ENCODE peak calls at places on chromosomes 1 and 21, in five cellular contexts. X, E, Z, H and Q are unnamed samples.

GRCh38 chr1:40592107-40592773 is 60.8 kb downstream of the ZNF684 start:
- DNase-seq in X (no peak), E (no peak), Z (no peak), H (no peak), Q (peak; percentile 49)

GRCh38 chr1:32539584-32540571 is 651 bp downstream of the ZBTB8A start:
- DNase-seq in X (peak; percentile 56), E (peak; percentile 65), Z (no peak), H (no peak), Q (peak; percentile 76)

GRCh38 chr1:40396420-40396819 is 22.9 kb downstream of the SMAP2 start:
- DNase-seq in X (no peak), E (no peak), Z (no peak), H (no peak), Q (no peak)

GRCh38 chr1:116122955-116123757 is 12.0 kb downstream of the MAB21L3 start:
- DNase-seq in X (no peak), E (no peak), Z (no peak), H (no peak), Q (no peak)

GRCh38 chr1:39632491-39633417 is 6.7 kb downstream of the HEYL start:
- DNase-seq in X (peak; percentile 76), E (peak; percentile 89), Z (no peak), H (no peak), Q (peak; percentile 93)

GRCh38 chr1:84298336-84298687 is 3.2 kb upstream of the SAMD13 start:
- DNase-seq in X (peak; percentile 83), E (peak; percentile 83), Z (peak; percentile 64), H (no peak), Q (peak; percentile 73)

GRCh38 chr1:19430121-19431068 is 54.9 kb downstream of the CAPZB start:
- DNase-seq in X (no peak), E (no peak), Z (no peak), H (no peak), Q (no peak)

GRCh38 chr1:108512239-108513071 is 47.4 kb upstream of the EEIG2 start:
- DNase-seq in X (no peak), E (no peak), Z (no peak), H (no peak), Q (no peak)

GRCh38 chr1:185368313-185368712 is 51.3 kb upstream of the IVNS1ABP start:
- DNase-seq in X (no peak), E (no peak), Z (no peak), H (no peak), Q (no peak)

GRCh38 chr1:207755846-207756692 is 4.2 kb downstream of the CD46 start:
- DNase-seq in X (no peak), E (no peak), Z (no peak), H (no peak), Q (no peak)

GRCh38 chr1:80915491-80915890 is 885.2 kb upstream of the ADGRL2 start:
- DNase-seq in X (no peak), E (no peak), Z (no peak), H (no peak), Q (no peak)

GRCh38 chr1:172286629-172287076 is 133.8 kb upstream of the C1orf105 start:
- DNase-seq in X (peak; percentile 52), E (no peak), Z (no peak), H (peak; percentile 60), Q (no peak)

GRCh38 chr21:45029298-45029967 is 44.9 kb upstream of the ADARB1 start:
- DNase-seq in X (peak; percentile 81), E (no peak), Z (no peak), H (no peak), Q (peak; percentile 76)

GRCh38 chr21:27155130-27155500 is 188.2 kb upstream of the ADAMTS5 start:
- DNase-seq in X (no peak), E (no peak), Z (no peak), H (no peak), Q (no peak)

GRCh38 chr1:37716321-37716720 is 24.0 kb downstream of the CDCA8 start:
- DNase-seq in X (no peak), E (no peak), Z (no peak), H (no peak), Q (no peak)

DNA sequence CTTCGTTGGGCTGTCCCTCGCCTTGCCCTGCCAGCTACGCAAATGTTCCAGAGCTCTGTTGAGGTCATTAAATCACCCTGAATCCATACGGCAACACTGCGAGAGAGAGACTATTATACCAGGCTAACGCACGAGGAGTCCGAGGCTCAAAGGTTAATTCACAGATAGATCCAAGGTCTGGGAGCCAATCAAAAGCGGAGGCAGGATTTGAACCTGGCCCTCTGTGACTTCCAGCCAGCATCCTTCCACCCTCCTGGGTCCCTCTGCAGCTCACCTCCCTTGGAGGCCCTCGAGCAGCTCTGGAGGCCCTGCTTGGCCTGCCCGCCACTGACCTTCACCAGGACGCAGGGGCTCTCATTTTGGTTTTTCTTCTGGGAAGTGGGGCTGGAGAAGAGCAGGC is 42.1 kb downstream of the KIAA1614 start:
- DNase-seq in X (no peak), E (no peak), Z (no peak), H (no peak), Q (no peak)
- H3K4me3 ChIP-seq in X (no peak overlapping the region), E (peak overlapping the region; percentile 58), Z (peak overlapping the region; percentile 58), H (no peak overlapping the region), Q (no peak overlapping the region)

DNA sequence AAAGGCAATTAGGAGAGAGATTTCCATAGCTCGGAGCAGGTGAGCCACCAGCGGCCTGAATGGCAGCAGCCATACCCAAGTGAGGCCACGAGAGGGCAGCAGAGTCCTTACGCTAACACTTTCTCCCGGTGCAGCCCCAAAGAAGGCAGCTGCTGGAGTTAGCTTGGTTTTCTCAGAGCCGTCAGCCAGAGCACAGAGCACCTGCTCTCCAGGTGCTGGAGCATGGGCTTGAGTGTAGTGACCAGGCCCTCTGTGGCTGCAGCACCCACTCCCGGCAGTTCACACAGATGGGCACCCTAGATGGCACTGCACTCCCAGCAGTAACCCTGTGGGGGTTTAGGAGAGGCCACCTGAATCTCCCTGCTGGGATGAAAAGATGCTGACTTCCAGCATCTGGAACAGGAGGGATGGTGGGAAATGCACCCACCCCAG is 45.8 kb downstream of the TMCC2 start:
- DNase-seq in X (peak; percentile 91), E (peak; percentile 90), Z (peak; percentile 88), H (peak; percentile 85), Q (peak; percentile 97)
- H3K4me3 ChIP-seq in X (no peak overlapping the region), E (no peak overlapping the region), Z (no peak overlapping the region), H (no peak overlapping the region), Q (no peak overlapping the region)

GRCh38 chr1:238257018-238257417 is 366.3 kb upstream of the ZP4 start:
- DNase-seq in X (no peak), E (no peak), Z (no peak), H (no peak), Q (no peak)
- H3K4me3 ChIP-seq in X (no peak overlapping the region), E (no peak overlapping the region), Z (no peak overlapping the region), H (no peak overlapping the region), Q (no peak overlapping the region)

DNA sequence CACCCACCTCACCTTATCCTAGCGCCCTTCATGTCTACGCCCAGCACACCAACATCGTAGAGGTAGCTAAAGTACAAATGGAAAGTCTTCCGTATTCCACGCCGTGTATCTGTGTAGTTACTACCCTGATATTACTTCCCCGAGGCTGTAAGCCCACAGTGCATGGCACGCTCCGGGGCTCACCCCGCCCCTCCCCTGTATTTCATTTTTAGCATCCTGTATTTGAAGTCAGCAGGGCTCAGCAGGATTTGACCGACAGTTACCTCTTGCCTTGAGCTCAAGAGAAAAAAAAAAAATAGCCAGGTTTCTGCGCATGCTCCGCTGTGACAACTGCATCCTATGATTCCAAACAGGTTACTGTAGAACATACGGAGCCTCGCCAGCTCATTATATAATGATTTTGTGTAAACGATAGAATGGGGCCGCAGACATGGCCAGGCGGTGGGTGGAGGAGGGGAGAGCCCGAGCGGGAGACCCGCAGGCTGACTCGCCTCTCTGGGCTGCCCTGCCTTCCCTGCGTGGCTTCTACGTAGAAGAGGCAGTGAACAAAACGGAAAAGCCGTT is 1.3 kb downstream of the ABCG1 start:
- DNase-seq in X (peak; percentile 70), E (no peak), Z (no peak), H (peak; percentile 73), Q (peak; percentile 84)
- H3K4me3 ChIP-seq in X (peak overlapping the region; percentile 92), E (peak overlapping the region; percentile 95), Z (peak overlapping the region; percentile 84), H (peak overlapping the region; percentile 65), Q (peak overlapping the region; percentile 82)

GRCh38 chr1:176416777-176417176 is 46.2 kb upstream of the PAPPA2 start:
- DNase-seq in X (no peak), E (no peak), Z (no peak), H (no peak), Q (peak; percentile 59)
- H3K4me3 ChIP-seq in X (no peak overlapping the region), E (no peak overlapping the region), Z (no peak overlapping the region), H (no peak overlapping the region), Q (no peak overlapping the region)

GRCh38 chr1:203612932-203613682 is 13.5 kb upstream of the ATP2B4 start:
- DNase-seq in X (no peak), E (no peak), Z (no peak), H (no peak), Q (no peak)

GRCh38 chr1:203610061-203610460 is 16.6 kb upstream of the ATP2B4 start:
- DNase-seq in X (no peak), E (no peak), Z (no peak), H (no peak), Q (no peak)

GRCh38 chr1:203601717-203602309 is 24.8 kb upstream of the ATP2B4 start:
- DNase-seq in X (no peak), E (no peak), Z (no peak), H (no peak), Q (no peak)

DNA sequence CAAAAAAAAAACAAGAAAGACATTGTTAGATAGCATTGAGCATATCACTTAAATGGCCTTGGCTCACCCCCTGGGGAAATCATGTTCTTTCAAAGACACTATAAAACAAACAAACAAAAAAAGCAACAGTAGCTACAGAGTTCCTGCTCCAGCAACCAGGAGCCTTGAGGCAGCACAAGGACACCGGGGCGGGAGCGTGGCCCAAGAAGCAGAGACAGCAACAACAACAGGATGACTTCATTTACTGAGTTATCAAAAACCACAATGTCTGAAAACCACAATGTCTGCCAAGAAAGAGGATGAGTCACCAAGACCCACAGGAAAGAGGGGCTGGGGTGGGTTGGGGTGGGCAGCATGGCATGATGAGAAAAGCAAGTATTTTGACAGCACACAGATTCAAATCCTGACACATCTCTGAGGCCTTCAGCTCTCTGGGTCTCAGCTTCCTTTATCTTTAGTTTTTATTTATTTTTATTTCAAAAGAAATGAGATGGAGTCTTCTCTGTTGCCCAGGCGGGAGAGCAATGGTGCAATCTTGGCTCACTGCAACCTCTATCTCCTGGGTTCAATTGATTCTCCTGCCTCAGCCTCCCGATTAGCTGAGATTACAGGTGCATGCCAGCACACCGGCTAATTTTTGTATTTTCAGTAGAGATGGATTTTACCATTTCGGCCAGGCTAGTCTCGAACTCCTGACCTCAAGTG is 19.3 kb upstream of the ATP2B4 start:
- DNase-seq in X (no peak), E (peak; percentile 73), Z (no peak), H (no peak), Q (no peak)
- H3K4me3 ChIP-seq in X (no peak overlapping the region), E (no peak overlapping the region), Z (no peak overlapping the region), H (no peak overlapping the region), Q (no peak overlapping the region)